ENCODE peak calls at places on chromosomes 4 and X, in eight cellular contexts. D is mucosa of descending colon, Z is foreskin fibroblast, O is GM23248, W is kidney, Y is upper lobe of right lung, E is stomach, N is fibroblast of lung. P is an unnamed sample.
A peak's percentile ranks its signal among the peaks of the same experiment; 100 is the strongest.

GRCh38 chr4:41639291-41639690 is 101.3 kb downstream of the LIMCH1 start:
- DNase-seq in Y (no peak), Z (no peak), E (no peak), W (no peak), N (no peak), O (no peak), D (no peak), P (no peak)

GRCh38 chr4:176775326-176775725 is 17.4 kb downstream of the VEGFC start:
- DNase-seq in W (no peak), Z (no peak), E (no peak), D (no peak), Y (no peak), O (peak; percentile 51), N (peak; percentile 34), P (no peak)

GRCh38 chr4:98143001-98143899 is at the start of gene STPG2:
- DNase-seq in E (peak; percentile 95), W (peak; percentile 97), Z (peak; percentile 96), N (peak; percentile 87), D (peak; percentile 96), O (peak; percentile 95), Y (peak; percentile 98), P (peak; percentile 86)

GRCh38 chr4:77332696-77333270 is 175.8 kb downstream of the CCNG2 start:
- DNase-seq in E (no peak), Z (no peak), D (no peak), N (no peak), Y (no peak), W (no peak), O (no peak), P (no peak)

GRCh38 chr4:3305610-3306371 is 13.0 kb downstream of the RGS12 start:
- DNase-seq in Y (peak; percentile 49), D (no peak), Z (peak; percentile 40), E (no peak), W (peak; percentile 37), O (peak; percentile 77), N (peak; percentile 41), P (no peak)

GRCh38 chr4:130478406-130478805 is 1382.5 kb downstream of the C4orf33 start:
- DNase-seq in W (no peak), Y (no peak), O (peak; percentile 37), D (no peak), N (peak; percentile 68), Z (peak; percentile 55), E (no peak), P (no peak)

GRCh38 chr4:151671541-151672059 is 89.2 kb downstream of the GATB start:
- DNase-seq in O (no peak), D (no peak), E (no peak), Y (no peak), N (no peak), W (no peak), Z (no peak), P (no peak)

GRCh38 chr4:160864253-160864652 is 1299.5 kb downstream of the FSTL5 start:
- DNase-seq in D (no peak), Z (no peak), W (no peak), E (no peak), Y (no peak), N (no peak), O (no peak), P (no peak)

GRCh38 chr4:38983756-38984647 is 48.2 kb downstream of the TMEM156 start:
- DNase-seq in N (peak; percentile 77), Z (peak; percentile 34), Y (no peak), D (no peak), E (no peak), W (no peak), O (peak; percentile 70), P (no peak)

GRCh38 chr4:38982356-38983095 is 49.7 kb downstream of the TMEM156 start:
- DNase-seq in N (no peak), E (no peak), Z (peak; percentile 32), Y (no peak), O (peak; percentile 85), W (no peak), D (no peak), P (peak; percentile 7)

GRCh38 chr4:38979081-38979480 is 53.1 kb downstream of the TMEM156 start:
- DNase-seq in W (no peak), E (no peak), Y (no peak), D (no peak), N (no peak), O (no peak), Z (no peak), P (no peak)

GRCh38 chr4:38979511-38980230 is 52.5 kb downstream of the TMEM156 start:
- DNase-seq in Y (no peak), E (no peak), Z (no peak), D (no peak), N (no peak), W (no peak), O (peak; percentile 52), P (no peak)

DNA sequence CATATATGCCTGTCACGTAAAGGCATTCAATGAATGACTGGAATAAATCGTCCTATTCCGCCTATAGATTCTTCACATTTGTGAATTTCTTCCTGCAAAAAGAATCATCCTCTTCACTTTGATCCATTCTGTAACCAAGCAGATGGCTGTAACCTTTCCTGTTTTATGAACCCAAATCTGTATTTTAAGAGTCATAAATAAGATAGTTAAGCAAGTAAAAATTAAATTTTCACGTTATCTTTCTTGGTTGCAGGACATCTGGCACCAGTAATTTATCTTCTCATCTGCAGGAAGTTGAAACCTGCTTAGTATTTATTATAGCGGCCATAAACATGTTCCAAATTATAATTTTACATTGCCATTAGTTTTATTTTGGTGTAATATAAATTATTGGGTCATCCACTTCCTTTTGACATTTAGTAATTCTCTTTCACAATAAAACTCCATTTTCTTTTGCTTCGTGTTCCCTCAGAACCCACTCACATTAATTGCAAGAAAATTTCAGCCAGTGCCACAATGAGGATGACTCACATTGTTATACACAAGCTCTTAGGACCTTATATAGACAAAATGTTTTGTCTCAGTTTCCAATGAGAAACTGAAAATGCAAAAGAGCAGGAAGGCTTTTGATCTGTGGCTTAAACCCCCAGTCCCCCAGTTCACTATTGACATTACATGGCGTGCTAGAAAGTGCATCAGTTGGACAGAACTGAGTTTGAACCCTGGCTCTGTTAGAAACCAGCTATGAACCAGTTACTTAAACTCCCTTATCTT is 51.1 kb downstream of the TMEM156 start:
- DNase-seq in W (no peak), E (no peak), Y (no peak), O (peak; percentile 84), N (peak; percentile 84), Z (peak; percentile 78), D (no peak), P (no peak)
- H3K4me3 ChIP-seq in W (no peak overlapping the region), E (no peak overlapping the region), Y (no peak overlapping the region), O (peak overlapping the region; percentile 12), N (no peak overlapping the region), Z (no peak overlapping the region), D (no peak overlapping the region), P (no peak overlapping the region)

GRCh38 chrX:2926664-2927275 is 2.4 kb downstream of the ARSD start:
- DNase-seq in O (no peak), D (peak; percentile 30), N (no peak), Y (no peak), W (no peak), Z (no peak), E (no peak), P (no peak)

GRCh38 chrX:2931612-2932011 is 2.5 kb upstream of the ARSD start:
- DNase-seq in W (no peak), Y (no peak), E (no peak), N (no peak), O (no peak), D (no peak), Z (no peak), P (peak; percentile 88)

GRCh38 chrX:2931155-2931554 is 2.0 kb upstream of the ARSD start:
- DNase-seq in N (no peak), E (no peak), D (no peak), O (no peak), Z (no peak), Y (no peak), W (no peak), P (no peak)

GRCh38 chrX:2928127-2928582 is 984 bp downstream of the ARSD start:
- DNase-seq in Z (no peak), N (peak; percentile 83), Y (peak; percentile 79), W (peak; percentile 92), E (peak; percentile 54), O (peak; percentile 38), D (peak; percentile 71), P (peak; percentile 94)

DNA sequence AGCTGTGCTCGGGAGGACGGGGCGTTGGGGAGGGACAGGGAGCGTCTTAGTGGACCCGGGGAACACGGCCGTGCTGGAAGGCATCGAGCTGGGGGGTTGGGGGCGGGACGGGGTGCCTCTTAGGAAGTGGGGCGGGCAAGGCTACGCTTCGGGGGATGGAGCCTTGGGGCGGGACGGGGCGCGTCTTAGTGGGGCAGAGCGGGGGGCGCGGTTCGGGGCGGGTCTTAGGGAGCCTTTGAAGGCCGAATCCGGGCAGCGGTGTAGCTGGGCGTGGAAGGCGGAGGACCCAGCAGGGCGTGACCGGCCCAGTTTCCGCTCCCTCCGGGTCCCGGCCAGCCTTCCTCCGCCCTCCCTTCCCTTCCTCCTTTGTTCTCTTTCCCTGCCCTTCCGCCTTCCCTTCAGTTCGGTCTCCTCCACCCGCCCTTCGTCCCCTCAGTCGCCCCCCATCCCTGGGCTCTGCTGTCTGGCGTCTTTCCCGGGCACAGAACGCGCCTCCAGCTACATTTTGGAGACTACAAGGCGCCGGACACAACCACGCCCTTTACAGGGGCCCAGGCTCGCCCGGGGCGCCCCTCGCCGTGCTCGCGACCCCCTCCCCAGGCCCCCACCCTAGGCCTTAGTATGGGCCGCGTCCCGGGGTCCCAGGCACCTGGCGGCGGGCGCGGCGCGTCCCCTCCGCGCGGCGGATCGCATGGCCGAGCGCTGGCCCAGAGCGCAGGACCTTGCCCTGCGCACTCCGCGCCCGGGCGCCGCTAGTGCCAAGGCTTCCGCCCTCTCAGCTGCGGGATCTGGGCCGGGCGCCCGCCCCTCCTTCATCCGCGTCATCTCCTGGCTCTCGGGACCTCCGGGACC is at the start of gene ARSD:
- DNase-seq in D (peak; percentile 92), W (peak; percentile 99), N (peak; percentile 96), Y (peak; percentile 96), Z (peak; percentile 96), E (peak; percentile 95), O (peak; percentile 87), P (peak; percentile 96)
- H3K4me3 ChIP-seq in D (peak within 1 kb of the TSS; percentile 26), W (peak within 1 kb of the TSS; percentile 58), N (peak within 1 kb of the TSS; percentile 39), Y (peak within 1 kb of the TSS; percentile 60), Z (peak within 1 kb of the TSS; percentile 62), E (peak within 1 kb of the TSS; percentile 56), O (peak within 1 kb of the TSS; percentile 79), P (peak within 1 kb of the TSS; percentile 72)

DNA sequence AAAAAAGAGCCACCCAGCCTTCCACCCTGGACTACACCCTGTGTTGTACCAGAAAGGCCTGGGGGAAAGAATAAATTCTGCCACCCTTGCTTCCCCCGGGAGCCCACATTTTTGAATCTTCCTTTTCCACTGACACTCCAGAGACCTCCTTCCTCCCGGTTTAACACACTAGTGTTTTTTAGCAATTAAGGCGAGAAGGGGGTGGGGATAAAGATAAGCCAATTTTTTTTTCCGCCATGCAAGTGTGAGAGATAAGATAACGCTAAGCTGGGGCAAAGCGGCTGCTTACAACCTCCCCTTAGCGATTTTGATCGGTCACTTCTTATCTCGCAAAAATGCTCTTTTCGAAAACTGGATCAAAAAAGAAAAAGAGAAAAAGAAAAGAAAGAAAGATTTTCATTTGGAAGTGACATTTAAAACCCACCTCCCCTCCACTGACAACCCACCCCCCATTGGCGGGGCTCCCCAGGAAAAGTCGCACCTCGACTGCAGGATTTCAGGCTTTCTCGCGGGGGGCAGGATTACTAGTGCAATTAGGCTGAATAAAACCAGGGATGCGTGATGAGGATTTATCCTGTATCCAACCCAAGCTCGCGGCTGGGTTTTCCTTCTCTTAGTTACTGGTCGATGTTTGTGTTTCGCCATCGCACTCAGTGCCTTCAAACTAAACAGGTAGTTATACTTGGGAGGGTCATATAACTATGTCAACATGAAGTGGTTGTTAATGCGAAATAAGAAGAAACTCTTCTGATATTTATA is 6.0 kb upstream of the BCOR start:
- DNase-seq in W (no peak), O (no peak), E (no peak), D (no peak), Z (no peak), Y (no peak), N (no peak), P (no peak)
- H3K4me3 ChIP-seq in W (no peak overlapping the region), O (no peak overlapping the region), E (no peak overlapping the region), D (no peak overlapping the region), Z (no peak overlapping the region), Y (no peak overlapping the region), N (no peak overlapping the region), P (peak overlapping the region; percentile 54)

GRCh38 chr4:141636077-141636770 is at the start of gene IL15:
- DNase-seq in E (peak; percentile 79), Z (peak; percentile 70), D (peak; percentile 93), Y (peak; percentile 87), N (peak; percentile 61), O (peak; percentile 78), W (peak; percentile 92), P (peak; percentile 79)
- H3K4me3 ChIP-seq in E (peak within 1 kb of the TSS; percentile 92), Z (peak within 1 kb of the TSS; percentile 74), D (peak within 1 kb of the TSS; percentile 54), Y (peak within 1 kb of the TSS; percentile 88), N (peak within 1 kb of the TSS; percentile 83), O (peak within 1 kb of the TSS; percentile 96), W (peak within 1 kb of the TSS; percentile 86), P (peak within 1 kb of the TSS; percentile 67)

P was measured in H7.